ENCODE peak calls at places on chromosome 17, in four cellular contexts. P, W, Q and D are unnamed samples.

GRCh38 chr17:9900744-9901143 is 4.3 kb downstream of the RCVRN start:
- DNase-seq in P (no peak), W (peak; percentile 33), Q (no peak), D (no peak)

GRCh38 chr17:11981862-11982261 is 15.4 kb downstream of the ZNF18 start:
- DNase-seq in P (no peak), W (no peak), Q (no peak), D (no peak)

GRCh38 chr17:72761431-72761830 is 331.1 kb downstream of the SLC39A11 start:
- DNase-seq in P (no peak), W (no peak), Q (no peak), D (no peak)

GRCh38 chr17:15121426-15121825 is 143.7 kb downstream of the PMP22 start:
- DNase-seq in P (no peak), W (no peak), Q (no peak), D (no peak)

GRCh38 chr17:15262291-15263205 is 2.6 kb downstream of the PMP22 start:
- DNase-seq in P (peak; percentile 56), W (peak; percentile 84), Q (peak; percentile 59), D (peak; percentile 27)

GRCh38 chr17:57445772-57446472 is 189.6 kb downstream of the MSI2 start:
- DNase-seq in P (no peak), W (no peak), Q (no peak), D (no peak)

GRCh38 chr17:61132524-61133025 is 267.1 kb upstream of the TBX2 start:
- DNase-seq in P (no peak), W (no peak), Q (no peak), D (no peak)

GRCh38 chr17:44604149-44605115 is 47.1 kb downstream of the FZD2 start:
- DNase-seq in P (no peak), W (no peak), Q (no peak), D (no peak)

GRCh38 chr17:69677130-69677529 is 262.6 kb downstream of the MAP2K6 start:
- DNase-seq in P (no peak), W (peak; percentile 13), Q (no peak), D (no peak)

GRCh38 chr17:27977751-27978688 is 64.5 kb upstream of the NLK start:
- DNase-seq in P (no peak), W (no peak), Q (no peak), D (no peak)

GRCh38 chr17:45775576-45776011 is 8.5 kb upstream of the CRHR1 start:
- DNase-seq in P (no peak), W (no peak), Q (no peak), D (no peak)

GRCh38 chr17:77285594-77286390 is 145.0 kb downstream of the SEC14L1 start:
- DNase-seq in P (no peak), W (peak; percentile 95), Q (no peak), D (no peak)

GRCh38 chr17:66964930-66965800 is 658 bp downstream of the CACNG4 start:
- DNase-seq in P (peak; percentile 23), W (no peak), Q (peak; percentile 87), D (peak; percentile 52)

GRCh38 chr17:51322390-51323029 is 62.2 kb downstream of the UTP18 start:
- DNase-seq in P (no peak), W (peak; percentile 52), Q (no peak), D (no peak)

GRCh38 chr17:32771396-32771795 is 105.5 kb downstream of the MYO1D start:
- DNase-seq in P (no peak), W (peak; percentile 13), Q (no peak), D (no peak)

GRCh38 chr17:78497115-78497540 is 80.1 kb downstream of the DNAH17 start:
- DNase-seq in P (peak; percentile 77), W (peak; percentile 86), Q (peak; percentile 76), D (peak; percentile 63)

GRCh38 chr17:5558815-5559785 is 25.2 kb downstream of the NLRP1 start:
- DNase-seq in P (no peak), W (no peak), Q (no peak), D (no peak)
- TF ChIP-seq CTCF in P (no peak), W (no peak), Q (no peak), D (no peak)

GRCh38 chr17:35063514-35064223 is at the start of gene RFFL:
- DNase-seq in P (peak; percentile 66), W (peak; percentile 98), Q (peak; percentile 39), D (peak; percentile 34)
- TF ChIP-seq CTCF in P (no peak), W (peak; percentile 4), Q (no peak), D (no peak)

DNA sequence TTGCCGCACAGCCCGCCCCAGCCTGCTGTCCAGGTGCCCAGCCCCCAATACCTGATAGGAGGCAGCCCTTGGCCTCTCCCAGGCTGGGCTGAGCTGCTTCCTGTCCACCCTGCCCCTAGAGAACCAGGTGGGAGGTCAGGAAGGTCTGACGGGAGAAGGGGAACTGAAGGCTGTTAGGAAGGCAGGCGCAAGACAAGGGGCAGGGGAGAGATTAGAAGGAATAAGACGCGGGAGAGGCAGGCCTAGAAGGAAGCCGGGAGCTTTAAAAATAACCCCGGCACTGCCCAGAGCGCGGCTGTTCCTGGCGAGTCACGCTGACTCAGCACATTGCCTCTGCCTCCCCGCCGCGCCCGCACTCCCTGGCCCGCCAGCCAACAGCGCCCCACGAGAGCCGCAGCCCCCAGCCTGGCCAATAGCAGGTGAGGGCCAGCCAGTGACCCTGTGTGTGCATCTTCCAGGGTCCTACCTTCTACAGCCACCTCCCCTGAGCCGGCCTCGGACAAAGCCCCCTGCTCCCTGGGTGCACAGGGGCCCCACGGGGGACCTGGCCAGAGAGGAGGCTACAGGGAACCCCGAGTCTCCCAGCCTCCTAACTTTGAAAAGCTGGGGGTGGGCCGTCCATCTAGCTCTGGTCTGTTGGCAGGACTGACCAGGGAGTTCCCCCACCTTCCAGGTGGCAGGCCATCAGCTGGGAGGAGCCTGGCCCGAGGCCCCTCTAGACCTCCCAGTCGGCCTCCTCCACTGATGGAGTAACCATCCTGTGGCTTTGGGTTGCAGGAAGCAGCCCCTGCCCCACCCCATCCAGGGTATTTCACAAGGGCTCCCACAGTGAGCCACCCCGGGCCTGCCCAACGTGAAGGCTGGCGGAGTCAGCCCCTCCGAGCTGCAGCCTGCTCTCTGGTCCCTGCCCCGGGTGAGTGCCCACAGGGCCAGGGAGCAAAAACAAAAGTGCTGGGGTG is 4.0 kb downstream of the MAFG start:
- DNase-seq in P (peak; percentile 59), W (peak; percentile 85), Q (peak; percentile 71), D (peak; percentile 44)
- TF ChIP-seq CTCF in P (no peak), W (no peak), Q (no peak), D (no peak)

GRCh38 chr17:41520821-41521521 is 2.3 kb upstream of the KRT15 start:
- DNase-seq in P (no peak), W (no peak), Q (no peak), D (no peak)

GRCh38 chr17:41516828-41517283 is 1.8 kb downstream of the KRT15 start:
- DNase-seq in P (no peak), W (no peak), Q (no peak), D (no peak)

GRCh38 chr17:41518031-41518430 is 659 bp downstream of the KRT15 start:
- DNase-seq in P (no peak), W (no peak), Q (no peak), D (no peak)

GRCh38 chr17:41519501-41520224 is 973 bp upstream of the KRT15 start:
- DNase-seq in P (no peak), W (no peak), Q (no peak), D (no peak)

GRCh38 chr17:41518789-41519449 is at the start of gene KRT15:
- DNase-seq in P (no peak), W (peak; percentile 16), Q (no peak), D (no peak)
- TF ChIP-seq CTCF in P (no peak), W (no peak), Q (no peak), D (no peak)

GRCh38 chr17:64771980-64772844 is 110.1 kb upstream of the SMURF2 start:
- DNase-seq in P (no peak), W (no peak), Q (no peak), D (no peak)

GRCh38 chr17:64773836-64774761 is 112.0 kb upstream of the SMURF2 start:
- DNase-seq in P (peak; percentile 43), W (peak; percentile 68), Q (no peak), D (no peak)

GRCh38 chr17:64774888-64775600 is 112.9 kb upstream of the SMURF2 start:
- DNase-seq in P (no peak), W (no peak), Q (no peak), D (no peak)

GRCh38 chr17:64773386-64773835 is 111.3 kb upstream of the SMURF2 start:
- DNase-seq in P (no peak), W (no peak), Q (no peak), D (no peak)

DNA sequence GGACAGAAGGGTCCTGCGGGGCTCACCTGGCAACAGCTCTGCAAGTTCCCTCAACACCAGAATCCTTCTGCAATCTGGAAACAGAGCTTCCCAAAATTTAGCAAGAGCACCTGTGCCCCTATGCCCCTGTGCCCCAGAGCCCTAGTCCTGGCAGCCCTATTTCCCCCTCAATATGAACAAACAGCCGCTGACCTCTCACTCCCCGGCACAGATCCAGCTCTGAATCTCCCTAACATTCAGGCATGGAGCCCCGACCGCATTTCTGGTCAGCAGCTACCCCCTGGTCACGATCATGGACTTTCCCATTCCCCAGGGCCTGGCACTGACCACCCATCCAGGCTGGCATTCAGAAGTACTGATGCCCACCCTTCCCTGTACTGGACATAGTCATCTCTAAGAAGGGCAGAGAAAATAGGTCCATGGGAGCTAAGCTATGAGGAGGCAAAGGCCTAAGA is 110.8 kb upstream of the SMURF2 start:
- DNase-seq in P (no peak), W (no peak), Q (no peak), D (no peak)
- TF ChIP-seq CTCF in P (no peak), W (no peak), Q (no peak), D (no peak)

GRCh38 chr17:81550830-81551457 is 1.2 kb downstream of the FAAP100 start:
- DNase-seq in P (no peak), W (no peak), Q (no peak), D (no peak)

GRCh38 chr17:81551458-81552243 is 502 bp downstream of the FAAP100 start:
- DNase-seq in P (peak; percentile 35), W (no peak), Q (peak; percentile 62), D (no peak)

GRCh38 chr17:81552244-81553017 is at the start of gene FAAP100:
- DNase-seq in P (peak; percentile 86), W (peak; percentile 78), Q (peak; percentile 86), D (peak; percentile 76)

GRCh38 chr17:81553616-81554181 is 1.5 kb upstream of the FAAP100 start:
- DNase-seq in P (no peak), W (peak; percentile 96), Q (peak; percentile 20), D (no peak)

DNA sequence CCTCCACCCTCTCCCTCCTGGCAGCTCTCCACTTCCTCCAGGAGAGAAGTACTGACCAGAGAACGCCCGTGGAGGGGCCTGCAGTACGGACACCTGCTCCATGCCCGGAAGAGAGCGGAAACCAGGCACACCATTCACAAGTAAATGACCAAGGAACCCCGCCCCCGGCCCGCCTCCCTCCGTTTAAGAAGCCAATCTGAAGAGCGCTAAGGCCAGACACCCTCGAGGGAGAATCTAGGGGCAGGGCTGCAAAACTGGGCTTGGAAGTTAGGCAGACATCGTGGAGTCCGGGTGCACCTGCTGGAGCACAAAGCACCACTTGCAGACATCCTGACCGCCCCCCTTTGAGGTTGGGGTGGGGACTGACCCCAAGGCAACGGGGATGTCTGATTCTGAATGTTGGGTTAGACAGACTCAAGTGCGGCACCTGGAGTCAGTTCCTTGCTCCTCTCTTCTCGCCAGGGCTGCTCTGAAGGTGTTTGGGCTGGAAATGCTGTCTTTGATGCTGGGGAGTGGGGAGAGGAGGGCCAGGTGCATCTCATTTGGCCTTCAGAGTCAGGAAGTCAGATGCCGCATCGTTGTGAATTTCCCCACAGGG is 964 bp upstream of the FAAP100 start:
- DNase-seq in P (peak; percentile 59), W (peak; percentile 75), Q (peak; percentile 73), D (peak; percentile 40)
- TF ChIP-seq CTCF in P (no peak), W (no peak), Q (no peak), D (no peak)